ENCODE peak calls at places on chromosomes 1 and 21, in five cellular contexts. Y is osteoblast, H is GM23248, D is sigmoid colon, O is neural progenitor cell. T is an unnamed sample. For H3K36me3, the result is how much of the 10 kb centered on the place peaks cover.

GRCh38 chr1:219352961-219353651 is 179.4 kb downstream of the LYPLAL1 start:
- DNase-seq in H (no peak), Y (no peak), D (no peak), O (no peak), T (no peak)

GRCh38 chr1:117641536-117641935 is 35.7 kb downstream of the TENT5C start:
- DNase-seq in Y (peak), D (no peak), H (no peak), O (no peak), T (no peak)

GRCh38 chr21:36716836-36717235 is 17.9 kb downstream of the SIM2 start:
- DNase-seq in Y (no peak), H (no peak), D (no peak), O (no peak), T (no peak)

GRCh38 chr1:117796226-117796625 is 133.2 kb downstream of the GDAP2 start:
- DNase-seq in H (peak), Y (no peak), D (no peak), O (no peak), T (no peak)

GRCh38 chr1:224300346-224300745 is 29.6 kb downstream of the NVL start:
- DNase-seq in D (no peak), Y (peak), O (no peak), H (peak), T (no peak)

GRCh38 chr1:36380003-36380631 is 5.6 kb downstream of the STK40 start:
- DNase-seq in H (no peak), Y (no peak), D (no peak), O (no peak), T (no peak)

GRCh38 chr1:230797376-230798186 is 50.4 kb downstream of the CAPN9 start:
- DNase-seq in O (peak), D (peak), Y (peak), H (peak), T (peak)

GRCh38 chr1:67441739-67442286 is 11.6 kb upstream of the SERBP1 start:
- DNase-seq in H (no peak), O (no peak), Y (no peak), D (no peak), T (no peak)

GRCh38 chr1:228008391-228009115 is 1.8 kb downstream of the WNT3A start:
- DNase-seq in O (peak), H (no peak), Y (peak), D (peak), T (peak)

GRCh38 chr1:110734146-110734680 is 59.5 kb upstream of the KCNA3 start:
- DNase-seq in H (no peak), O (no peak), D (no peak), Y (no peak), T (no peak)

GRCh38 chr1:207054476-207054875 is 1.4 kb downstream of the PFKFB2 start:
- DNase-seq in D (no peak), O (no peak), H (no peak), Y (no peak), T (no peak)

GRCh38 chr1:25223471-25223870 is 8.8 kb downstream of the SYF2 start:
- DNase-seq in Y (no peak), H (peak), D (no peak), O (no peak), T (no peak)

GRCh38 chr1:12052008-12052573 is 11.0 kb upstream of the TNFRSF8 start:
- DNase-seq in H (peak), O (no peak), D (peak), Y (peak), T (peak)

DNA sequence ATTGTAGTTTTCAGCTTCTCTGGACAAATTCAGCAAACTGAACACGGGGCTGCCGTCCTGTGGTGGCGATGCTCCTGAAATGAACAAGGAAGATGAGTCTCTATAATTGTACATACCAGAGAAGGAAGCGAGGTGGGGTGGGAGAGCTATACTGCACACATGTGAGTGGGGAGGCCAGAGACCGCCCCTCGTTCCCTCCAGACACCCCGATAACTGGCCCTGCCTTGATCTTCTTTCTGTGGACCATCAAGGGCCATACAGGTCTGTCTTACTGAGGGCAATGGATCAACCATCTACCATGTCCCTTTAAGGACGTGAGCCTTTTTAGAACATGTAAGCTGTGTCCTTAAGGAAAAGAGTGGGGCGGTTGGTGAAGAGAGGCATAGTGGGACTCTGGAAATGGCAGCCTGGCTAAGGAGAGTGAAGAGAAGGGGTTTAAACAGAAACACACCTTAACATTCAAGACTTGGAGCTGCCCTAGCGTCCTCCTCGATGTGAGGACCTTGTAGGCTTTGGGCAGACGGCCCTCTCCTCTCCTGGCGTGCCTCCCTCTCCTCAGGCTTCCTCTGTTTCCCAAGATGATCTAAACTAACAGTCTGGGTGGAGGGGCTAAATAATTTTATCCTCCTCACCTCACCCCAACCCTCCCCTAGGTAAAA is 5.8 kb downstream of the PLEKHO1 start:
- DNase-seq in D (no peak), H (no peak), Y (no peak), O (no peak), T (no peak)
- H3K36me3 ChIP-seq in D (half or more), H (under half), Y (half or more), O (under half), T (under half)

GRCh38 chr1:60073605-60074278 is at the start of gene C1orf87:
- DNase-seq in H (no peak), Y (no peak), D (no peak), O (peak), T (peak)
- H3K4me3 ChIP-seq in H (no peak), Y (no peak), D (no peak), O (peak), T (peak)

DNA sequence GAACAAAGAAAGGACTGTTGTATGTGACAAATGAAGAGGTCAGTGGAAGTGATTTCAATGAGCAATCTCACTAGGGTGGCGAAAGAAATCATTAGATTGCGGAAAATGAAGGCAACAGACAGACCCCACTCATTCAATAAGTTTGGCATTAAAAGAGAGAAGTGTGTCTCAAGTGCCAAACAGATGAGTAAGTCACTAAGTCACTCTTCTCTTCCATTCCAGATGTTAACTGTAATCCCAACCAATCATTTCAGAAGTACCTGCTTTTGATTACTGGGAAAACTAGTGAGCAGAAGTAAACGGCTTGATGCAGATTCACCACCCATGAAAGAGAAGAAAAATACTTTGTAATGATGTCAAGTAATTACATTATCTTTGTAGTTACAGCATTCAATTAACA is 144.3 kb upstream of the PRMT6 start:
- DNase-seq in Y (no peak), O (no peak), H (peak), D (no peak), T (no peak)
- H3K36me3 ChIP-seq in Y (under half), O (under half), H (under half), D (under half), T (under half)

DNA sequence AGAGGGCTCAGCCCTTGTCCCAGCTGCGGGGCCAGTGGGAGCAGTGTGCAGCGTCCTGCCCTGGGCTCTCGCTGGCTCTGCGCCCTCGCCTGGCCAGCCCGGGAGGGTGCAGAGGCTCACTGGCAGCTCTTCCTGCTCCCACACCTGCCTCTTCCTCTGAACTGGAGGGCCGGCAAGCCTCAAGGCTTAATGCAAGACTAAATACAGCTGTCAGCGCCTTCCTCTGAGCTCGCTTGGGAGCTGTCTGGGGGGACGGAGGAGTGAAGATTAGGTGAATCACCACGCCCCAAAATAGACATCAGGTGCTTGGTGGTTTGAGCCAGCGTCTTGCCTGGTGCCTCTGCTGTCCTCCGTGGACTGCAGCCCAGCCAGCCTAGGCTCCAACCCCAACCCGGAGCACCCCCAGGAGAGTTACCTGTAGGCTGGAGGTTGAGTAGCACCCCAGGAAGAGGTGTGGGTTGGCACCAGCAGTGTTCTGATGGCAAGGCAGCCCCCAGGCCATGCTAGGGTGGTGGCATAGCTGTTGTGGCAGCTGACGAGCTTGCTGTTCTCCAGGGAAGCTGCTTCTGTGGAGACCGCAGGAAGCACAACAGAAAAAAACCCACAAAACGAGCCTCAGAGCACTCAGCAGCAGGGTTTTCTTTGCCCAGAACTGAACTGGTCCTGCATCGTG is 36.9 kb downstream of the UMODL1 start:
- DNase-seq in D (no peak), Y (peak), H (peak), O (peak), T (peak)
- H3K4me3 ChIP-seq in D (no peak), Y (no peak), H (no peak), O (no peak), T (no peak)

GRCh38 chr1:31507676-31508530 is 68.4 kb upstream of the TINAGL1 start:
- DNase-seq in H (no peak), D (no peak), Y (peak), O (no peak), T (peak)
- H3K36me3 ChIP-seq in H (under half), D (under half), Y (under half), O (under half), T (under half)

DNA sequence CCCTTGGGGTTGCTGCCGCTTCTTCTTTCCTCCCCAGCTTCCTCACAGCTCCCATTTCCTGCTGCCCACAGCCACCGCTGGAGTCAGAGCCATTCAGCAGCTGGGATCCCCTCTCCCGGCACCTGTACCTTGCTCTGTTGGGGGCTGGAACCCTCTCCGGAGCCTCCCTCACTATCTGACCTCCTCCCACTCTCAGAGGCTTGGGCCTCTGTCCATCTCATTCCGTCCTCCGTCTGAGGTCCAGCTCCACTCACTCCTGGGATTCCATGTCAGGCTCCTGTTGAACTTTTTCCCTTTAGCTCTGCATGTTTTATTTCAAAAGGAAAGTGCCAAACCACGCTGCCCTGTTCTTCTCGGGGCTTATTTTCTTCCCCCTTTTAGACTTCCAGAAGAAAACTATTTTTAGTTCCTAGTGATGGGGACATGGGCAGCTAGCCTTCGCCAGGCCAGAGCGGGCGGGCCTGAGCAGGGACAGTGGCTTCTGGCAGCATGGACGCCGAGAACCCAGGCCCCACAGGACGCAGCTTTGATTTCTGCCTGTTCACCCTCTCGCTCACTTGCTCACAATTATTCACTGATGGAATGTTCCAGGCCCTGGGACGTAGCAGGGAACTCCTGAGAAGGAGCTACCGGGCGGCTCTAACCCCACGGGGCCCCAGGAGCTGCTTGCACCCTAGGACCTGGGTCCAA is 79.2 kb downstream of the ARHGEF10L start:
- DNase-seq in D (no peak), O (no peak), Y (peak), H (no peak), T (no peak)
- H3K4me3 ChIP-seq in D (peak), O (no peak), Y (peak), H (peak), T (no peak)

DNA sequence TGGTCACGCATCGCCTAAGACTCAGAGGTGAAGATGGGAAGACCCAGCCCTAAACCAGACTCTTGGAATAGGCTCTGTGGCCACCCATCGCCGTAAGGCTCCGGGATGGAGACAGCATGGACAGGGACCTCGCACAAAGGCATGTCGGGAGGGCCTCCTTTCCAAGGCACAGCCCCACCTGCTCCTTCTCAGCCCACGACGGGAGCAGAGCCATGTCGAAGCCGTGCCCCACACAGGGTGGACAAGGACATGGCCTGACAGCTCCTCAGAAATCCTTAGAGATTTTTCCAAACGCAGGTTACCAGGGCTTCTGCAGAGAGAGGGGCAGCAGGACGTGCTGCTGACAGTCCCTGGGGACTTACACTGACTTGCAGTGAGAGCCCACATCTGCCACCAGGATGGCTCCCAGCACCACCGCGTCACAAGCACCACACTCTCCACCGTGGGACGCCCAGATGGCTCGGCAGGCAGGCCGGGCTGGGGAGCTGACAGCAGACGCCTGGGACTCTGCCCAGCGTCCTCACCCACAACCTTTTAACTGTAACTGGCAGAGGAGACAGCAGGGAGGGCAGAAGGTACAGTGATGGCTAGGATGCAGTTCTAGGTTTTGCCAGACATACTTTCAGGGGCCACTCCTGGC is 12.0 kb downstream of the SSU72 start:
- DNase-seq in D (no peak), O (no peak), H (no peak), Y (peak), T (no peak)
- H3K36me3 ChIP-seq in D (half or more), O (under half), H (under half), Y (half or more), T (under half)

DNA sequence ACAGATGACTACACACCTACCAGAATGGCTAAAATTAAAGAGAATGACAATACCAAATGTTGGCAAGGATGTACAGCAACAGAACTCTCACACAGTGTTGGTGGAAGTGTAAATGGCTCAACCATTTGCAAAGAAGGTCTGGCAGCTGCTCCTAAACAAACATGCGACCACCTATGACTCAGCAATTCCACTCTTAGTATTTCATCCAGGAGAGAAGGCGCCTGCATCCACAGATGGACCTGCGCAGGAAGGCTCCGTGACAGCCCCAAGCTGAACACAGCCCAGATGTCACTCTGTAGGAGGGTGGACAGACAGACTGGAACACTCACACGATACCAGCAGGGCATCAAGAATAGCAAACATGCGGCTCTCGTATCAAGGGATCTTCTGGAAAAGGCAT is 6.7 kb downstream of the PTTG1IP start:
- DNase-seq in O (no peak), D (no peak), H (peak), Y (peak), T (no peak)
- H3K4me3 ChIP-seq in O (no peak), D (no peak), H (no peak), Y (no peak), T (no peak)

T was measured in H7.